ENCODE peak calls at places on chromosomes 2 and 18, in nine cellular contexts. J is tibial nerve, C is AG04450, V is MM.1S, E is adrenal gland, F is endodermal cell, W is lower lobe of right lung, L is heart right ventricle, Q is ovary. M is an unnamed sample. For H3K27me3, the result is how much of the 10 kb centered on the place peaks cover.

GRCh38 chr2:69514406-69514805 is 77.2 kb upstream of the NFU1 start:
- DNase-seq in J (no peak), C (peak), V (no peak), E (no peak), F (peak), W (no peak), L (peak), Q (peak), M (no peak)

GRCh38 chr18:40868110-40868858 is 1086.8 kb upstream of the PIK3C3 start:
- DNase-seq in J (no peak), C (peak), V (no peak), E (no peak), F (no peak), W (no peak), L (no peak), Q (no peak), M (no peak)

GRCh38 chr2:25920326-25920725 is 42.0 kb upstream of the ASXL2 start:
- DNase-seq in J (no peak), C (peak), V (no peak), E (no peak), F (no peak), W (no peak), L (no peak), Q (no peak), M (no peak)

GRCh38 chr2:12719400-12720104 is 2.8 kb downstream of the TRIB2 start:
- DNase-seq in J (no peak), C (no peak), V (no peak), E (no peak), F (no peak), W (no peak), L (no peak), Q (no peak), M (no peak)

GRCh38 chr2:56239030-56239429 is 55.2 kb downstream of the CCDC85A start:
- DNase-seq in J (no peak), C (no peak), V (no peak), E (no peak), F (no peak), W (no peak), L (no peak), Q (no peak), M (no peak)

GRCh38 chr2:186384226-186384625 is 101.8 kb upstream of the ZC3H15 start:
- DNase-seq in J (no peak), C (no peak), V (no peak), E (no peak), F (no peak), W (no peak), L (no peak), Q (no peak), M (no peak)

GRCh38 chr2:46163804-46164569 is 133.2 kb upstream of the EPAS1 start:
- DNase-seq in J (no peak), C (no peak), V (no peak), E (no peak), F (peak), W (no peak), L (no peak), Q (no peak), M (no peak)

GRCh38 chr2:241903121-241904010 is 33.8 kb downstream of the RTP5 start:
- DNase-seq in J (peak), C (no peak), V (no peak), E (peak), F (peak), W (peak), L (no peak), Q (peak), M (peak)

GRCh38 chr2:26503238-26503880 is 25.4 kb upstream of the OTOF start:
- DNase-seq in J (peak), C (no peak), V (peak), E (peak), F (peak), W (peak), L (peak), Q (peak), M (peak)

GRCh38 chr2:120014231-120014990 is 1.5 kb downstream of the EPB41L5 start:
- DNase-seq in J (no peak), C (no peak), V (no peak), E (no peak), F (no peak), W (no peak), L (no peak), Q (no peak), M (no peak)

GRCh38 chr2:227383687-227384086 is 4.1 kb downstream of the SCYGR1 start:
- DNase-seq in J (no peak), C (no peak), V (no peak), E (no peak), F (no peak), W (no peak), L (no peak), Q (no peak), M (no peak)

GRCh38 chr18:76450912-76451421 is 44.1 kb downstream of the ZNF516 start:
- DNase-seq in J (no peak), C (peak), V (no peak), E (peak), F (peak), W (peak), L (peak), Q (peak), M (peak)

GRCh38 chr18:49931179-49931578 is 117.8 kb upstream of the ACAA2 start:
- DNase-seq in J (no peak), C (no peak), V (no peak), E (no peak), F (no peak), W (no peak), L (no peak), Q (no peak), M (no peak)

GRCh38 chr2:28334527-28334891 is 58.1 kb upstream of the FOSL2 start:
- DNase-seq in J (no peak), C (no peak), V (no peak), E (no peak), F (no peak), W (no peak), L (no peak), Q (peak), M (no peak)

GRCh38 chr2:214519258-214519818 is 108.5 kb downstream of the VWC2L start:
- DNase-seq in J (no peak), C (no peak), V (peak), E (no peak), F (no peak), W (no peak), L (no peak), Q (no peak), M (no peak)

GRCh38 chr2:237201461-237202287 is 116.0 kb downstream of the COPS8 start:
- DNase-seq in J (no peak), C (no peak), V (no peak), E (peak), F (peak), W (no peak), L (peak), Q (no peak), M (no peak)

GRCh38 chr2:120390381-120391055 is 44.6 kb downstream of the INHBB start:
- DNase-seq in J (no peak), C (no peak), V (no peak), E (no peak), F (peak), W (peak), L (no peak), Q (peak), M (no peak)

GRCh38 chr2:241496904-241497877 is 11.2 kb downstream of the STK25 start:
- DNase-seq in J (no peak), C (no peak), V (no peak), E (no peak), F (no peak), W (no peak), L (no peak), Q (no peak), M (no peak)

GRCh38 chr2:172216348-172216933 is 113.7 kb upstream of the DLX2 start:
- DNase-seq in J (no peak), C (no peak), V (no peak), E (no peak), F (no peak), W (no peak), L (no peak), Q (no peak), M (no peak)
- TF ChIP-seq CTCF in J (no peak), C (no peak), V (no peak), E (no peak), F (no peak), W (no peak), L (no peak), Q (no peak), M (no peak)

DNA sequence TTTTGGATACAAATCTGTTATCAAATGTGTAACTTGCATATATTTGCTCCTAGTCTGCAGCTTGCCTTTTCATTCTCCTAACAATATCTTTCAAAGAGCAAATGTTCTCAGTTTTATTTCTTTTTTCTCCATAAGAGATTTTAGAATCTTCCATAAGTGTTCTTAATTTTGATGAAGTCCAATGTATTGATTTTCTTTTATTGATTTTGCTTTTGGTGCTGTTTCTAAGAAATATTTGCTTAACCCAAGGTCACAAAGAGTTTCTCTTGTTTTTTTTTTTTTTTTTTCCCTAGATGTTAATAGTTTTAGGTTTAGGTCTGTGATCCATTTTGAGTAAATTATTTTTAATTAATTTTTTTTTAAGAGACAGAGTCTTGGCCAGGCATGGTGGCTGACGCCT is 75.8 kb upstream of the SPRED2 start:
- DNase-seq in J (no peak), C (no peak), V (no peak), E (no peak), F (no peak), W (no peak), L (no peak), Q (no peak), M (no peak)
- H3K27me3 ChIP-seq in J (under half), C (under half), V (under half), E (under half), F (under half), W (under half), L (under half), Q (under half), M (under half)

DNA sequence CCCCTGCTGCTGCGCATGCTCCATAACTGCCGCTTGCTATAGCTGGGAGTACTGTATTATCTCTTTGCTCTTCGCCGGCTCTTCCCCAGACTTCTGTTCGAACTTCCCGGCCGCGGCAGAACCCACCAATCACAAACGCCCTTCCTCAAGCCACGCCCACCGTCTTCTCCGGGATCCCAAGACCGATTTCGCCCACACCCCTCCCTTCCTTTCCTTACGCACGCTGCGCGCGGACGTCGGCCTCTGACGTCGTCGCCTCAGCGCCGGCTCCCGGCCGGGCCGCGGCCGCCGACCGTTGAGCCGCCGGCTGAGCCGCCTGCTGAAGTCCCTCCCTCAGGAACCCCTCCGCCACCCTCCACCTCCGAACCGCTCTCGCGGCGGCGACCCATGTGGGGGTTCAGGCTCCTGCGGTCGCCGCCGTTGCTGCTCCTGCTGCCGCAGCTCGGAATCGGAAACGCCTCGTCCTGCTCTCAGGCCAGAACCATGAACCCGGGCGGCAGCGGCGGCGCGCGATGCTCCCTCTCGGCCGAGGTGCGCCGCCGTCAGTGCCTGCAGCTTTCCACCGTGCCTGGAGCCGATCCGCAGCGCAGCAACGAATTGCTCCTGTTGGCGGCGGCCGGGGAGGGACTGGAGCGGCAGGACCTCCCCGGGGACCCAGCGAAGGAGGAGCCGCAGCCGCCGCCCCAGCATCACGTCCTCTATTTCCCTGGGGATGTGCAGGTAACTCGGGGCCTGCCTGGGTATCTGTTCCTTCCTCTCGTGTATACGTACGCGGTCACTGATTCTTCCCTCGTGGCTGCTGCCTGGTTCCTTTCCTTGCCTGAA is at the start of gene C2orf69:
- DNase-seq in J (peak), C (peak), V (peak), E (peak), F (peak), W (peak), L (peak), Q (peak), M (peak)
- H3K27ac ChIP-seq in J (peak), C (peak), V (peak), E (peak), F (peak), W (peak), L (peak), Q (peak), M (peak)

GRCh38 chr2:71610671-71611070 is 157.3 kb downstream of the DYSF start:
- DNase-seq in J (no peak), C (no peak), V (no peak), E (no peak), F (peak), W (peak), L (no peak), Q (no peak), M (no peak)

GRCh38 chr2:71608441-71608840 is 155.1 kb downstream of the DYSF start:
- DNase-seq in J (no peak), C (no peak), V (no peak), E (peak), F (peak), W (no peak), L (no peak), Q (peak), M (no peak)

GRCh38 chr2:71609958-71610357 is 156.6 kb downstream of the DYSF start:
- DNase-seq in J (no peak), C (no peak), V (peak), E (no peak), F (no peak), W (no peak), L (no peak), Q (no peak), M (no peak)

GRCh38 chr2:71609029-71609428 is 155.7 kb downstream of the DYSF start:
- DNase-seq in J (no peak), C (no peak), V (no peak), E (peak), F (peak), W (peak), L (no peak), Q (peak), M (no peak)

GRCh38 chr2:71609441-71609840 is 156.1 kb downstream of the DYSF start:
- DNase-seq in J (peak), C (no peak), V (no peak), E (peak), F (peak), W (no peak), L (no peak), Q (no peak), M (no peak)
- TF ChIP-seq CTCF in J (no peak), C (no peak), V (no peak), E (no peak), F (no peak), W (no peak), L (no peak), Q (no peak), M (no peak)

M was measured in pancreas.